ENCODE peak calls at places on chromosomes 12 and 14, in eight cellular contexts. C, W, D, X, L, I, T and H are unnamed samples.
A peak's percentile ranks its signal among the peaks of the same experiment; 100 is the strongest.

GRCh38 chr12:42370013-42370412 is 44.0 kb downstream of the PPHLN1 start:
- DNase-seq in C (no peak), W (no peak), D (no peak), X (no peak), L (no peak), I (no peak), T (no peak), H (no peak)

GRCh38 chr14:64841772-64842490 is 37.8 kb downstream of the SPTB start:
- DNase-seq in C (peak; percentile 32), W (peak; percentile 36), D (no peak), X (no peak), L (no peak), I (no peak), T (no peak), H (no peak)

GRCh38 chr14:103552011-103552797 is 10.3 kb downstream of the BAG5 start:
- DNase-seq in C (peak; percentile 76), W (peak; percentile 85), D (peak; percentile 50), X (no peak), L (no peak), I (no peak), T (no peak), H (no peak)

GRCh38 chr12:19967486-19967885 is 400.9 kb upstream of the PDE3A start:
- DNase-seq in C (peak; percentile 82), W (peak; percentile 93), D (peak; percentile 81), X (no peak), L (peak; percentile 86), I (no peak), T (no peak), H (no peak)

GRCh38 chr12:14630793-14631192 is 63.1 kb upstream of the PLBD1 start:
- DNase-seq in C (no peak), W (no peak), D (no peak), X (no peak), L (no peak), I (no peak), T (no peak), H (no peak)

GRCh38 chr12:81976661-81977060 is 217.5 kb upstream of the PPFIA2 start:
- DNase-seq in C (no peak), W (no peak), D (no peak), X (no peak), L (no peak), I (no peak), T (no peak), H (no peak)

GRCh38 chr14:100376751-100377171 is 53.6 kb downstream of the SLC25A47 start:
- DNase-seq in C (no peak), W (peak; percentile 18), D (peak; percentile 83), X (no peak), L (no peak), I (no peak), T (no peak), H (no peak)

GRCh38 chr14:64510127-64510808 is 5.7 kb downstream of the ZBTB1 start:
- DNase-seq in C (no peak), W (no peak), D (peak; percentile 8), X (no peak), L (no peak), I (no peak), T (no peak), H (no peak)

GRCh38 chr12:124811633-124812032 is 52.0 kb downstream of the SCARB1 start:
- DNase-seq in C (no peak), W (no peak), D (no peak), X (no peak), L (no peak), I (no peak), T (no peak), H (no peak)

GRCh38 chr12:63298386-63298930 is 147.5 kb upstream of the AVPR1A start:
- DNase-seq in C (no peak), W (peak; percentile 39), D (no peak), X (no peak), L (no peak), I (no peak), T (no peak), H (no peak)

GRCh38 chr14:37591941-37592287 is 3.1 kb downstream of the FOXA1 start:
- DNase-seq in C (no peak), W (no peak), D (no peak), X (no peak), L (no peak), I (no peak), T (no peak), H (no peak)

GRCh38 chr12:114851981-114852380 is 168.0 kb upstream of the TBX3 start:
- DNase-seq in C (no peak), W (no peak), D (no peak), X (no peak), L (no peak), I (no peak), T (no peak), H (no peak)

GRCh38 chr12:13205809-13206559 is 9.5 kb downstream of the EMP1 start:
- DNase-seq in C (peak; percentile 88), W (peak; percentile 93), D (peak; percentile 100), X (no peak), L (peak; percentile 88), I (no peak), T (no peak), H (no peak)

GRCh38 chr12:65725376-65725775 is 98.9 kb upstream of the HMGA2 start:
- DNase-seq in C (peak; percentile 27), W (no peak), D (peak; percentile 67), X (no peak), L (no peak), I (no peak), T (no peak), H (no peak)

GRCh38 chr14:19800282-19801117 is 3.1 kb upstream of the OR4N2 start:
- DNase-seq in C (no peak), W (no peak), D (no peak), X (peak; percentile 73), L (no peak), I (no peak), T (no peak), H (no peak)

GRCh38 chr12:40963761-40964160 is 224.4 kb upstream of the PDZRN4 start:
- DNase-seq in C (no peak), W (no peak), D (no peak), X (no peak), L (no peak), I (no peak), T (no peak), H (peak; percentile 19)

GRCh38 chr12:873954-874353 is 75.5 kb downstream of the RAD52 start:
- DNase-seq in C (no peak), W (no peak), D (peak; percentile 15), X (no peak), L (no peak), I (no peak), T (no peak), H (no peak)

GRCh38 chr14:30974628-30975027 is 50.8 kb upstream of the AP4S1 start:
- DNase-seq in C (no peak), W (peak; percentile 78), D (peak; percentile 71), X (no peak), L (no peak), I (no peak), T (no peak), H (no peak)

GRCh38 chr12:32084753-32085152 is 21.9 kb upstream of the BICD1 start:
- DNase-seq in C (no peak), W (no peak), D (no peak), X (no peak), L (no peak), I (no peak), T (no peak), H (no peak)

GRCh38 chr14:61636291-61636690 is 59.0 kb upstream of the HIF1A start:
- DNase-seq in C (no peak), W (no peak), D (no peak), X (no peak), L (no peak), I (no peak), T (no peak), H (no peak)

GRCh38 chr14:69673578-69674305 is 62.3 kb downstream of the SUSD6 start:
- DNase-seq in C (no peak), W (no peak), D (no peak), X (no peak), L (no peak), I (no peak), T (no peak), H (no peak)

GRCh38 chr14:105503918-105504692 is 13.1 kb downstream of the TEDC1 start:
- DNase-seq in C (no peak), W (no peak), D (no peak), X (no peak), L (no peak), I (no peak), T (no peak), H (no peak)

GRCh38 chr14:94158239-94158888 is 15.8 kb upstream of the PPP4R4 start:
- DNase-seq in C (no peak), W (no peak), D (no peak), X (no peak), L (no peak), I (no peak), T (no peak), H (peak; percentile 71)

GRCh38 chr12:124784871-124785572 is 78.6 kb downstream of the SCARB1 start:
- DNase-seq in C (no peak), W (no peak), D (no peak), X (no peak), L (no peak), I (no peak), T (no peak), H (no peak)

GRCh38 chr14:58725226-58725625 is 87.5 kb downstream of the DACT1 start:
- DNase-seq in C (no peak), W (no peak), D (no peak), X (no peak), L (no peak), I (no peak), T (no peak), H (no peak)

GRCh38 chr12:75364918-75365317 is 26.0 kb upstream of the GLIPR1L2 start:
- DNase-seq in C (peak; percentile 19), W (peak; percentile 90), D (no peak), X (no peak), L (peak; percentile 65), I (no peak), T (no peak), H (no peak)

GRCh38 chr12:81815611-81816010 is 56.5 kb upstream of the PPFIA2 start:
- DNase-seq in C (no peak), W (no peak), D (no peak), X (no peak), L (no peak), I (no peak), T (no peak), H (no peak)

GRCh38 chr12:57166971-57167371 is 19.6 kb upstream of the LRP1-AS start:
- DNase-seq in C (peak; percentile 82), W (no peak), D (peak; percentile 91), X (no peak), L (no peak), I (no peak), T (no peak), H (no peak)

GRCh38 chr12:124543052-124543590 is 24.3 kb downstream of the NCOR2 start:
- DNase-seq in C (peak; percentile 69), W (peak; percentile 27), D (no peak), X (no peak), L (peak; percentile 14), I (no peak), T (no peak), H (no peak)

GRCh38 chr12:117671734-117672133 is 297.1 kb downstream of the KSR2 start:
- DNase-seq in C (peak; percentile 39), W (no peak), D (peak; percentile 13), X (no peak), L (no peak), I (no peak), T (peak; percentile 33), H (no peak)

GRCh38 chr14:102055181-102055901 is 31.5 kb downstream of the HSP90AA1 start:
- DNase-seq in C (peak; percentile 79), W (peak; percentile 51), D (peak; percentile 80), X (no peak), L (peak; percentile 13), I (no peak), T (no peak), H (no peak)

GRCh38 chr14:99534863-99535262 is 53.7 kb downstream of the CCNK start:
- DNase-seq in C (no peak), W (no peak), D (no peak), X (no peak), L (no peak), I (no peak), T (peak; percentile 40), H (no peak)

GRCh38 chr14:25041484-25041883 is 8.5 kb downstream of the STXBP6 start:
- DNase-seq in C (no peak), W (no peak), D (no peak), X (no peak), L (no peak), I (no peak), T (no peak), H (no peak)